ENCODE peak calls at places on chromosome 5, in ten cellular contexts. One of them, this sample, is unnamed.

GRCh38 chr5:174448662-174449061 is 275.7 kb upstream of the MSX2 start:
- DNase-seq in cardiac fibroblast: no peak
- DNase-seq in putamen: no peak
- DNase-seq in IMR-90: peak
- DNase-seq in EL: peak
- DNase-seq in T-cell: no peak
- DNase-seq in M059J: peak
- DNase-seq in activated CD4-positive, CD25-positive, alpha-beta regulatory T cell: no peak
- DNase-seq in PC-9: no peak
- DNase-seq in posterior cingulate gyrus: no peak
- DNase-seq in this sample: no peak

GRCh38 chr5:75623846-75624245 is 12.6 kb downstream of the ANKDD1B start:
- DNase-seq in M059J: peak
- DNase-seq in EL: peak
- DNase-seq in PC-9: peak
- DNase-seq in T-cell: no peak
- DNase-seq in putamen: no peak
- DNase-seq in posterior cingulate gyrus: no peak
- DNase-seq in cardiac fibroblast: peak
- DNase-seq in activated CD4-positive, CD25-positive, alpha-beta regulatory T cell: no peak
- DNase-seq in IMR-90: peak
- DNase-seq in this sample: no peak

GRCh38 chr5:1167728-1168709 is 33.4 kb upstream of the SLC6A19 start:
- DNase-seq in M059J: peak
- DNase-seq in T-cell: peak
- DNase-seq in IMR-90: peak
- DNase-seq in activated CD4-positive, CD25-positive, alpha-beta regulatory T cell: peak
- DNase-seq in posterior cingulate gyrus: peak
- DNase-seq in EL: peak
- DNase-seq in PC-9: peak
- DNase-seq in cardiac fibroblast: peak
- DNase-seq in putamen: peak
- DNase-seq in this sample: peak

GRCh38 chr5:180802325-180803180 is at the start of gene MGAT1:
- DNase-seq in putamen: peak
- DNase-seq in activated CD4-positive, CD25-positive, alpha-beta regulatory T cell: peak
- DNase-seq in M059J: peak
- DNase-seq in PC-9: peak
- DNase-seq in IMR-90: peak
- DNase-seq in posterior cingulate gyrus: peak
- DNase-seq in EL: peak
- DNase-seq in cardiac fibroblast: peak
- DNase-seq in T-cell: peak
- DNase-seq in this sample: peak

GRCh38 chr5:143397302-143398052 is 6.0 kb downstream of the NR3C1 start:
- DNase-seq in activated CD4-positive, CD25-positive, alpha-beta regulatory T cell: no peak
- DNase-seq in M059J: no peak
- DNase-seq in EL: no peak
- DNase-seq in putamen: peak
- DNase-seq in cardiac fibroblast: peak
- DNase-seq in T-cell: no peak
- DNase-seq in PC-9: no peak
- DNase-seq in IMR-90: no peak
- DNase-seq in posterior cingulate gyrus: no peak
- DNase-seq in this sample: no peak

GRCh38 chr5:56585973-56586740 is 229.2 kb upstream of the MAP3K1 start:
- DNase-seq in putamen: no peak
- DNase-seq in EL: no peak
- DNase-seq in IMR-90: peak
- DNase-seq in posterior cingulate gyrus: no peak
- DNase-seq in T-cell: no peak
- DNase-seq in activated CD4-positive, CD25-positive, alpha-beta regulatory T cell: no peak
- DNase-seq in M059J: no peak
- DNase-seq in cardiac fibroblast: peak
- DNase-seq in PC-9: no peak
- DNase-seq in this sample: no peak

GRCh38 chr5:45521067-45521466 is 175.1 kb downstream of the HCN1 start:
- DNase-seq in posterior cingulate gyrus: no peak
- DNase-seq in M059J: peak
- DNase-seq in EL: no peak
- DNase-seq in activated CD4-positive, CD25-positive, alpha-beta regulatory T cell: no peak
- DNase-seq in IMR-90: peak
- DNase-seq in putamen: no peak
- DNase-seq in T-cell: no peak
- DNase-seq in PC-9: no peak
- DNase-seq in cardiac fibroblast: no peak
- DNase-seq in this sample: peak

GRCh38 chr5:61313960-61314681 is 17.9 kb upstream of the ZSWIM6 start:
- DNase-seq in IMR-90: peak
- DNase-seq in cardiac fibroblast: peak
- DNase-seq in T-cell: no peak
- DNase-seq in posterior cingulate gyrus: no peak
- DNase-seq in EL: peak
- DNase-seq in putamen: no peak
- DNase-seq in activated CD4-positive, CD25-positive, alpha-beta regulatory T cell: no peak
- DNase-seq in PC-9: peak
- DNase-seq in M059J: peak
- DNase-seq in this sample: peak

GRCh38 chr5:73515232-73515631 is 17.0 kb downstream of the BTF3 start:
- DNase-seq in putamen: no peak
- DNase-seq in PC-9: peak
- DNase-seq in M059J: no peak
- DNase-seq in IMR-90: no peak
- DNase-seq in T-cell: no peak
- DNase-seq in activated CD4-positive, CD25-positive, alpha-beta regulatory T cell: no peak
- DNase-seq in cardiac fibroblast: no peak
- DNase-seq in posterior cingulate gyrus: no peak
- DNase-seq in EL: no peak
- DNase-seq in this sample: no peak

GRCh38 chr5:74669824-74670223 is 15.2 kb upstream of the HEXB start:
- DNase-seq in cardiac fibroblast: no peak
- DNase-seq in posterior cingulate gyrus: no peak
- DNase-seq in activated CD4-positive, CD25-positive, alpha-beta regulatory T cell: no peak
- DNase-seq in PC-9: no peak
- DNase-seq in EL: no peak
- DNase-seq in IMR-90: no peak
- DNase-seq in M059J: no peak
- DNase-seq in putamen: no peak
- DNase-seq in T-cell: no peak
- DNase-seq in this sample: no peak

GRCh38 chr5:90561766-90562165 is 3.2 kb downstream of the ADGRV1 start:
- DNase-seq in M059J: no peak
- DNase-seq in PC-9: no peak
- DNase-seq in activated CD4-positive, CD25-positive, alpha-beta regulatory T cell: no peak
- DNase-seq in putamen: no peak
- DNase-seq in posterior cingulate gyrus: no peak
- DNase-seq in IMR-90: no peak
- DNase-seq in cardiac fibroblast: no peak
- DNase-seq in T-cell: no peak
- DNase-seq in EL: no peak
- DNase-seq in this sample: no peak

GRCh38 chr5:112109331-112109993 is 309.6 kb downstream of the EPB41L4A start:
- DNase-seq in cardiac fibroblast: peak
- DNase-seq in posterior cingulate gyrus: no peak
- DNase-seq in IMR-90: peak
- DNase-seq in putamen: no peak
- DNase-seq in T-cell: no peak
- DNase-seq in M059J: peak
- DNase-seq in PC-9: no peak
- DNase-seq in EL: peak
- DNase-seq in activated CD4-positive, CD25-positive, alpha-beta regulatory T cell: no peak
- DNase-seq in this sample: no peak

GRCh38 chr5:67176931-67177330 is 19.7 kb downstream of the CD180 start:
- DNase-seq in EL: no peak
- DNase-seq in IMR-90: no peak
- DNase-seq in posterior cingulate gyrus: no peak
- DNase-seq in PC-9: no peak
- DNase-seq in activated CD4-positive, CD25-positive, alpha-beta regulatory T cell: no peak
- DNase-seq in T-cell: no peak
- DNase-seq in putamen: no peak
- DNase-seq in M059J: no peak
- DNase-seq in cardiac fibroblast: no peak
- DNase-seq in this sample: no peak

GRCh38 chr5:132100672-132101261 is 27.2 kb downstream of the CSF2 start:
- DNase-seq in IMR-90: no peak
- DNase-seq in PC-9: peak
- DNase-seq in M059J: no peak
- DNase-seq in EL: no peak
- DNase-seq in putamen: no peak
- DNase-seq in T-cell: no peak
- DNase-seq in posterior cingulate gyrus: no peak
- DNase-seq in activated CD4-positive, CD25-positive, alpha-beta regulatory T cell: no peak
- DNase-seq in cardiac fibroblast: no peak
- DNase-seq in this sample: no peak

GRCh38 chr5:3345195-3345594 is 250.4 kb upstream of the IRX1 start:
- DNase-seq in putamen: no peak
- DNase-seq in M059J: no peak
- DNase-seq in IMR-90: no peak
- DNase-seq in activated CD4-positive, CD25-positive, alpha-beta regulatory T cell: no peak
- DNase-seq in cardiac fibroblast: no peak
- DNase-seq in posterior cingulate gyrus: no peak
- DNase-seq in EL: no peak
- DNase-seq in T-cell: no peak
- DNase-seq in PC-9: no peak
- DNase-seq in this sample: no peak

GRCh38 chr5:170223349-170223748 is 9.4 kb upstream of the C5orf58 start:
- DNase-seq in activated CD4-positive, CD25-positive, alpha-beta regulatory T cell: no peak
- DNase-seq in PC-9: no peak
- DNase-seq in cardiac fibroblast: no peak
- DNase-seq in EL: peak
- DNase-seq in T-cell: no peak
- DNase-seq in IMR-90: no peak
- DNase-seq in putamen: no peak
- DNase-seq in posterior cingulate gyrus: no peak
- DNase-seq in M059J: no peak
- DNase-seq in this sample: no peak

GRCh38 chr5:16906255-16906654 is 29.8 kb downstream of the MYO10 start:
- DNase-seq in EL: no peak
- DNase-seq in T-cell: no peak
- DNase-seq in PC-9: peak
- DNase-seq in activated CD4-positive, CD25-positive, alpha-beta regulatory T cell: no peak
- DNase-seq in IMR-90: no peak
- DNase-seq in M059J: no peak
- DNase-seq in posterior cingulate gyrus: no peak
- DNase-seq in cardiac fibroblast: no peak
- DNase-seq in putamen: no peak
- DNase-seq in this sample: no peak

GRCh38 chr5:3394046-3394597 is 201.5 kb upstream of the IRX1 start:
- DNase-seq in cardiac fibroblast: no peak
- DNase-seq in M059J: no peak
- DNase-seq in activated CD4-positive, CD25-positive, alpha-beta regulatory T cell: no peak
- DNase-seq in T-cell: no peak
- DNase-seq in PC-9: no peak
- DNase-seq in posterior cingulate gyrus: no peak
- DNase-seq in IMR-90: no peak
- DNase-seq in EL: no peak
- DNase-seq in putamen: no peak
- DNase-seq in this sample: no peak

GRCh38 chr5:60649288-60649917 is 50.6 kb downstream of the DEPDC1B start:
- DNase-seq in posterior cingulate gyrus: no peak
- DNase-seq in putamen: peak
- DNase-seq in IMR-90: peak
- DNase-seq in PC-9: no peak
- DNase-seq in T-cell: no peak
- DNase-seq in cardiac fibroblast: peak
- DNase-seq in M059J: peak
- DNase-seq in activated CD4-positive, CD25-positive, alpha-beta regulatory T cell: no peak
- DNase-seq in EL: peak
- DNase-seq in this sample: no peak

GRCh38 chr5:124193371-124193789 is 553.1 kb downstream of the ZNF608 start:
- DNase-seq in T-cell: no peak
- DNase-seq in cardiac fibroblast: peak
- DNase-seq in IMR-90: peak
- DNase-seq in M059J: no peak
- DNase-seq in putamen: no peak
- DNase-seq in PC-9: no peak
- DNase-seq in EL: peak
- DNase-seq in activated CD4-positive, CD25-positive, alpha-beta regulatory T cell: no peak
- DNase-seq in posterior cingulate gyrus: no peak
- DNase-seq in this sample: no peak

GRCh38 chr5:53071738-53072137 is 37.8 kb downstream of the MOCS2 start:
- DNase-seq in IMR-90: peak
- DNase-seq in T-cell: no peak
- DNase-seq in putamen: no peak
- DNase-seq in PC-9: no peak
- DNase-seq in activated CD4-positive, CD25-positive, alpha-beta regulatory T cell: no peak
- DNase-seq in posterior cingulate gyrus: no peak
- DNase-seq in M059J: peak
- DNase-seq in cardiac fibroblast: peak
- DNase-seq in EL: peak
- DNase-seq in this sample: no peak

GRCh38 chr5:6667648-6668047 is 34.4 kb downstream of the SRD5A1 start:
- DNase-seq in IMR-90: no peak
- DNase-seq in posterior cingulate gyrus: no peak
- DNase-seq in EL: no peak
- DNase-seq in T-cell: no peak
- DNase-seq in activated CD4-positive, CD25-positive, alpha-beta regulatory T cell: no peak
- DNase-seq in cardiac fibroblast: no peak
- DNase-seq in putamen: no peak
- DNase-seq in PC-9: no peak
- DNase-seq in M059J: no peak
- DNase-seq in this sample: no peak

GRCh38 chr5:151685749-151686672 is 704 bp downstream of the SPARC start:
- DNase-seq in EL: peak
- DNase-seq in putamen: no peak
- DNase-seq in cardiac fibroblast: peak
- DNase-seq in T-cell: no peak
- DNase-seq in IMR-90: no peak
- DNase-seq in posterior cingulate gyrus: no peak
- DNase-seq in M059J: peak
- DNase-seq in PC-9: no peak
- DNase-seq in activated CD4-positive, CD25-positive, alpha-beta regulatory T cell: no peak
- DNase-seq in this sample: no peak

GRCh38 chr5:136164226-136164625 is 28.7 kb downstream of the SMIM32 start:
- DNase-seq in EL: no peak
- DNase-seq in posterior cingulate gyrus: no peak
- DNase-seq in IMR-90: no peak
- DNase-seq in PC-9: no peak
- DNase-seq in T-cell: no peak
- DNase-seq in cardiac fibroblast: no peak
- DNase-seq in M059J: no peak
- DNase-seq in putamen: no peak
- DNase-seq in activated CD4-positive, CD25-positive, alpha-beta regulatory T cell: no peak
- DNase-seq in this sample: no peak

GRCh38 chr5:1188464-1188863 is 12.9 kb upstream of the SLC6A19 start:
- DNase-seq in EL: no peak
- DNase-seq in cardiac fibroblast: no peak
- DNase-seq in M059J: no peak
- DNase-seq in IMR-90: no peak
- DNase-seq in putamen: no peak
- DNase-seq in T-cell: no peak
- DNase-seq in PC-9: no peak
- DNase-seq in posterior cingulate gyrus: no peak
- DNase-seq in activated CD4-positive, CD25-positive, alpha-beta regulatory T cell: no peak
- DNase-seq in this sample: no peak

GRCh38 chr5:34587355-34588241 is 68.5 kb upstream of the RAI14 start:
- DNase-seq in cardiac fibroblast: peak
- DNase-seq in putamen: no peak
- DNase-seq in PC-9: peak
- DNase-seq in M059J: peak
- DNase-seq in EL: peak
- DNase-seq in T-cell: no peak
- DNase-seq in posterior cingulate gyrus: no peak
- DNase-seq in IMR-90: peak
- DNase-seq in activated CD4-positive, CD25-positive, alpha-beta regulatory T cell: no peak
- DNase-seq in this sample: no peak

GRCh38 chr5:107478068-107478641 is 192.6 kb downstream of the EFNA5 start:
- DNase-seq in IMR-90: no peak
- DNase-seq in EL: no peak
- DNase-seq in activated CD4-positive, CD25-positive, alpha-beta regulatory T cell: no peak
- DNase-seq in T-cell: no peak
- DNase-seq in posterior cingulate gyrus: no peak
- DNase-seq in putamen: no peak
- DNase-seq in PC-9: no peak
- DNase-seq in cardiac fibroblast: peak
- DNase-seq in M059J: no peak
- DNase-seq in this sample: no peak

GRCh38 chr5:150606476-150606875 is 34.0 kb upstream of the SYNPO start:
- DNase-seq in cardiac fibroblast: no peak
- DNase-seq in T-cell: no peak
- DNase-seq in M059J: no peak
- DNase-seq in activated CD4-positive, CD25-positive, alpha-beta regulatory T cell: no peak
- DNase-seq in PC-9: no peak
- DNase-seq in posterior cingulate gyrus: no peak
- DNase-seq in IMR-90: no peak
- DNase-seq in putamen: no peak
- DNase-seq in EL: no peak
- DNase-seq in this sample: no peak

This sample was measured in SW 1271.